ENCODE peak calls at places on chromosomes 13 and 19, in ten cellular contexts. J is H1, V is stomach, T is K562, A is endothelial cell of umbilical vein, E is GM23338, Y is HCT116, Q is suprapubic skin, S is Panc1, L is upper lobe of left lung. I is an unnamed sample. For H3K4me1 and H3K27me3, the result is how much of the 10 kb centered on the place peaks cover.

GRCh38 chr19:49710372-49710951 is 19.5 kb downstream of the CPT1C start:
- DNase-seq in L (no peak), S (no peak), J (no peak), A (no peak), E (no peak), T (peak), V (no peak), Y (peak), Q (no peak), I (no peak)

GRCh38 chr19:39470724-39471339 is 9.8 kb upstream of the TIMM50 start:
- DNase-seq in S (no peak), E (no peak), Q (no peak), Y (no peak), L (no peak), V (no peak), A (no peak), T (no peak), J (no peak), I (no peak)

GRCh38 chr13:48318014-48318713 is 14.6 kb downstream of the RB1 start:
- DNase-seq in T (no peak), J (no peak), V (no peak), Q (no peak), A (no peak), S (no peak), E (no peak), L (peak), Y (no peak), I (no peak)

GRCh38 chr19:8342684-8343482 is at the start of gene KANK3:
- DNase-seq in Y (peak), S (no peak), L (peak), V (peak), E (peak), J (peak), A (peak), Q (peak), T (peak), I (no peak)

GRCh38 chr19:16889429-16889882 is 657 bp downstream of the F2RL3 start:
- DNase-seq in T (no peak), Y (no peak), L (no peak), J (no peak), Q (peak), S (no peak), V (no peak), A (no peak), E (no peak), I (no peak)

GRCh38 chr19:55700813-55701212 is 25.8 kb downstream of the EPN1 start:
- DNase-seq in Y (no peak), L (peak), J (no peak), A (no peak), T (no peak), V (no peak), E (no peak), Q (no peak), S (no peak), I (no peak)

GRCh38 chr13:72652681-72653080 is 74.7 kb downstream of the MZT1 start:
- DNase-seq in V (no peak), Y (no peak), A (peak), S (no peak), L (no peak), J (no peak), E (no peak), T (no peak), Q (no peak), I (no peak)

GRCh38 chr19:2239771-2240770 is 3.4 kb downstream of the SF3A2 start:
- DNase-seq in E (peak), V (no peak), L (peak), T (peak), A (peak), S (no peak), Y (no peak), J (no peak), Q (no peak), I (no peak)

GRCh38 chr13:45325806-45326205 is 15.2 kb downstream of the TPT1 start:
- DNase-seq in E (no peak), T (no peak), Q (no peak), S (no peak), Y (no peak), J (no peak), V (no peak), L (no peak), A (peak), I (no peak)

GRCh38 chr13:73803997-73804396 is 330.2 kb downstream of the KLF12 start:
- DNase-seq in A (no peak), J (no peak), E (no peak), S (no peak), Y (no peak), Q (no peak), V (no peak), L (no peak), T (no peak), I (no peak)

GRCh38 chr13:93147293-93147645 is 79.3 kb upstream of the GPC6 start:
- DNase-seq in A (no peak), J (no peak), V (no peak), L (no peak), Y (no peak), Q (no peak), S (no peak), E (no peak), T (no peak), I (no peak)

GRCh38 chr19:33298146-33298911 is 4.0 kb downstream of the CEBPA start:
- DNase-seq in T (no peak), Q (no peak), J (no peak), Y (no peak), E (peak), A (no peak), L (peak), S (no peak), V (peak), I (no peak)

GRCh38 chr13:51331354-51331861 is 8.1 kb upstream of the SERPINE3 start:
- DNase-seq in J (no peak), L (no peak), A (no peak), Y (no peak), Q (no peak), S (no peak), T (no peak), E (no peak), V (no peak), I (no peak)

GRCh38 chr19:12513531-12514061 is 29.0 kb upstream of the ZNF709 start:
- DNase-seq in T (no peak), Q (no peak), J (peak), A (no peak), S (no peak), E (peak), L (peak), Y (no peak), V (no peak), I (no peak)

GRCh38 chr13:20174656-20175405 is 14.0 kb upstream of the GJA3 start:
- DNase-seq in Q (peak), E (no peak), V (peak), L (peak), Y (peak), J (peak), T (peak), A (peak), S (peak), I (peak)

GRCh38 chr13:38328699-38329098 is 21.0 kb upstream of the UFM1 start:
- DNase-seq in L (no peak), S (no peak), J (no peak), A (no peak), T (no peak), V (no peak), Y (no peak), Q (no peak), E (no peak), I (no peak)

GRCh38 chr13:106617561-106617960 is 49.6 kb upstream of the ARGLU1 start:
- DNase-seq in V (no peak), J (peak), L (no peak), S (no peak), Y (no peak), A (peak), Q (no peak), T (no peak), E (peak), I (peak)

GRCh38 chr13:99418663-99419140 is 82.6 kb upstream of the TM9SF2 start:
- DNase-seq in T (no peak), Y (no peak), Q (peak), E (no peak), S (no peak), V (peak), L (no peak), A (no peak), J (no peak), I (no peak)

GRCh38 chr19:51339313-51339686 is 2.6 kb downstream of the VSIG10L start:
- DNase-seq in V (no peak), J (peak), S (no peak), E (peak), T (no peak), Q (no peak), Y (no peak), L (no peak), A (no peak), I (no peak)

GRCh38 chr19:44582581-44583265 is 30.6 kb upstream of the IGSF23 start:
- DNase-seq in S (no peak), Q (no peak), L (peak), A (no peak), Y (peak), J (peak), V (no peak), T (peak), E (peak), I (no peak)

GRCh38 chr13:46896346-46897138 is at the start of gene HTR2A:
- DNase-seq in J (no peak), L (peak), V (peak), Q (no peak), Y (no peak), S (no peak), A (no peak), T (no peak), E (peak), I (no peak)

GRCh38 chr13:48653074-48654054 is at the start of gene CYSLTR2:
- DNase-seq in J (no peak), Y (no peak), E (peak), L (no peak), V (no peak), S (no peak), T (no peak), A (peak), Q (no peak), I (no peak)

GRCh38 chr13:46831588-46832194 is 34.7 kb upstream of the ESD start:
- DNase-seq in E (peak), A (peak), Q (no peak), Y (peak), V (no peak), S (peak), L (no peak), J (no peak), T (peak), I (no peak)

GRCh38 chr19:4343056-4343844 is at the start of gene MPND:
- DNase-seq in A (peak), Y (peak), S (peak), T (peak), L (peak), Q (peak), E (peak), J (no peak), V (peak), I (no peak)

GRCh38 chr13:95858286-95859075 is 181.5 kb downstream of the DNAJC3 start:
- DNase-seq in A (peak), Y (no peak), T (no peak), V (no peak), Q (no peak), E (no peak), L (no peak), J (no peak), S (no peak), I (no peak)

GRCh38 chr19:16315825-16316505 is 8.7 kb upstream of the KLF2 start:
- DNase-seq in A (no peak), S (no peak), L (no peak), J (no peak), Q (no peak), T (peak), V (no peak), Y (no peak), E (no peak), I (no peak)

GRCh38 chr13:60612593-60612992 is 215.6 kb downstream of the TDRD3 start:
- DNase-seq in V (no peak), Y (no peak), E (no peak), Q (no peak), L (no peak), J (no peak), A (no peak), S (no peak), T (no peak), I (no peak)

GRCh38 chr19:31496076-31496475 is 146.8 kb upstream of the TSHZ3 start:
- DNase-seq in Q (peak), E (no peak), Y (no peak), T (no peak), S (no peak), J (no peak), V (no peak), A (no peak), L (no peak), I (no peak)

GRCh38 chr19:39845621-39846175 is 481 bp downstream of the FBL start:
- DNase-seq in J (no peak), A (no peak), T (peak), L (peak), V (no peak), Y (no peak), Q (no peak), S (peak), E (peak), I (no peak)

GRCh38 chr19:40691421-40692211 is 1.2 kb upstream of the NUMBL start:
- DNase-seq in Y (no peak), Q (no peak), S (no peak), J (no peak), A (no peak), T (peak), V (no peak), E (peak), L (peak), I (no peak)

GRCh38 chr13:102699419-102699961 is 4.6 kb upstream of the METTL21C start:
- DNase-seq in T (no peak), Q (no peak), A (no peak), V (no peak), S (no peak), Y (no peak), L (no peak), J (no peak), E (no peak), I (no peak)

GRCh38 chr13:29543230-29544215 is 52.0 kb downstream of the SLC7A1 start:
- DNase-seq in J (peak), A (no peak), Y (no peak), V (no peak), Q (no peak), S (no peak), T (peak), L (no peak), E (peak), I (no peak)

GRCh38 chr13:107854880-107855279 is 360.5 kb downstream of the LIG4 start:
- DNase-seq in T (peak), A (no peak), L (no peak), V (no peak), J (no peak), S (no peak), Q (no peak), E (peak), Y (no peak), I (no peak)

GRCh38 chr13:27789495-27790303 is 2.6 kb upstream of the GSX1 start:
- DNase-seq in Q (no peak), E (peak), V (no peak), J (no peak), S (no peak), A (no peak), T (no peak), Y (no peak), L (peak), I (no peak)

GRCh38 chr13:82772802-82773201 is 1109.5 kb downstream of the SLITRK1 start:
- DNase-seq in Q (no peak), V (no peak), J (no peak), A (no peak), L (no peak), E (no peak), T (no peak), Y (no peak), S (no peak), I (no peak)

GRCh38 chr19:30692517-30692870 is 320.3 kb downstream of the ZNF536 start:
- DNase-seq in T (no peak), E (no peak), A (no peak), Y (no peak), L (no peak), S (no peak), J (no peak), V (no peak), Q (peak), I (no peak)

GRCh38 chr19:51271015-51271600 is 20.2 kb downstream of the SIGLECL1 start:
- DNase-seq in S (no peak), E (peak), L (peak), Y (no peak), Q (no peak), V (no peak), A (no peak), T (no peak), J (no peak), I (no peak)

GRCh38 chr19:4059493-4059880 is 7.2 kb downstream of the ZBTB7A start:
- DNase-seq in L (peak), J (no peak), A (no peak), S (no peak), Y (no peak), Q (no peak), E (no peak), V (peak), T (no peak), I (no peak)

GRCh38 chr13:113408562-113408961 is 44.6 kb upstream of the GRTP1 start:
- DNase-seq in J (no peak), T (no peak), Y (no peak), L (no peak), E (no peak), A (no peak), V (no peak), Q (peak), S (no peak), I (peak)
- H3K4me1 ChIP-seq in J (under half), T (under half), Y (under half), L (under half), E (under half), A (under half), V (under half), Q (under half), S (under half), I (under half)

GRCh38 chr13:112060431-112060830 is 6.5 kb upstream of the SOX1 start:
- DNase-seq in Y (no peak), E (no peak), J (no peak), L (no peak), V (no peak), Q (no peak), A (no peak), T (no peak), S (no peak), I (no peak)

GRCh38 chr13:112058941-112059340 is 8.0 kb upstream of the SOX1 start:
- DNase-seq in E (no peak), V (no peak), L (no peak), A (no peak), Y (no peak), Q (peak), S (no peak), T (no peak), J (no peak), I (peak)

GRCh38 chr13:112058519-112058873 is 8.5 kb upstream of the SOX1 start:
- DNase-seq in E (peak), Q (peak), V (no peak), T (no peak), Y (no peak), A (no peak), J (no peak), S (no peak), L (no peak), I (no peak)

GRCh38 chr13:112060899-112061366 is 6.0 kb upstream of the SOX1 start:
- DNase-seq in T (no peak), V (no peak), J (no peak), Y (no peak), S (no peak), A (no peak), E (peak), L (peak), Q (peak), I (no peak)

DNA sequence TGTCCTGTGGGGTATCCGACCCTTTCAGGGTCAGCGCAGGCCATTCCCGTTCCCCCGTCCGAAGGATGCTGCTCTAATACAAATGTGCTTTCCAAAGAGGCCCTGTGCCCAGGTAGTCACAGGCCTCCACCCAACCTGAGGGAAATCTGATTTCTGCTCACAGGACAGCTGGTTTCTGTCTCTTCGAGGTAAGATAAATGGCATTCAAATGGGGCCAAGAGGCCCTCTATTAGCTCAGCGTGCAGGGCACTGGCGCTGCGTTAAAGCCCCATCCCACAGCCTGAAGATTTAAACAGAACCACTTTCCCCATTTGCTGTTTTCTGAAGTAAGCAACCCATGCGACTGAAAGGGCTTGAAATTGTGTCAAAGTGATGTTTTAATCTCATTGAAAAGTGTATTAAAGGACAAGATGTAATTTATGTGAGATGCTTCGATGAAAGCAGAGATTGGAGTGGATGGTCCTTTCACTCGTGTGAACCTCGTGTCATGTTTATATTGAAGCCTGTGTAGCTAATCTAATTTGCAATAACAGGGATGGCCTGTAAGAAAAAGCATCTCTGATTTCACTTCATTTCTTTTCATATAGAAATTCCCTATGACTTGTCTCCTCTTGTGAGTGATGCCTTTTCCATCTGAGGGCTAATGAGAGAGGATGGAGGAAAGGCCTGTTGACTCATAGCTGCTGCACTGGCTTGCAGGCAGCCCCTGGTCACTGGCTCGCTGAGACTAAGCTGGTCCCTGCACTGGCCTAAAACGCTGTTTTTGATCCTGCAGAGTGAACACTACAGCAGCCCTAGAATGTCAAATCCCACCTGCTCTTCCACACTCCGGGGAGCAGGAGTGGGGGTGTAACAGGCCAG is 7.3 kb upstream of the SOX1 start:
- DNase-seq in T (no peak), A (no peak), Q (no peak), Y (no peak), V (no peak), L (no peak), E (no peak), J (no peak), S (no peak), I (peak)
- H3K27me3 ChIP-seq in T (under half), A (half or more), Q (half or more), Y (under half), V (half or more), L (under half), E (half or more), J (half or more), S (under half), I (under half)

GRCh38 chr19:46661020-46661731 is at the start of gene DACT3:
- DNase-seq in Y (peak), L (peak), E (peak), T (peak), J (peak), V (peak), S (peak), Q (peak), A (peak), I (peak)
- TF ChIP-seq POLR2AphosphoS5 in Y (no peak), L (no peak), E (no peak), T (no peak), J (no peak), V (peak), S (no peak), Q (no peak), A (no peak), I (peak)

GRCh38 chr19:46020819-46021125 is 2.1 kb downstream of the PGLYRP1 start:
- DNase-seq in E (no peak), S (no peak), Y (no peak), J (no peak), A (no peak), Q (peak), L (no peak), T (no peak), V (no peak), I (no peak)

GRCh38 chr19:46017874-46018675 is 4.8 kb downstream of the PGLYRP1 start:
- DNase-seq in Y (no peak), S (no peak), T (no peak), J (no peak), L (no peak), A (no peak), V (no peak), Q (no peak), E (no peak), I (no peak)

GRCh38 chr19:46019270-46019669 is 3.6 kb downstream of the PGLYRP1 start:
- DNase-seq in V (no peak), J (no peak), S (no peak), Y (no peak), Q (no peak), T (no peak), E (no peak), A (no peak), L (no peak), I (no peak)

GRCh38 chr19:46017095-46017429 is 5.8 kb downstream of the PGLYRP1 start:
- DNase-seq in J (no peak), V (no peak), L (no peak), S (no peak), E (no peak), Q (no peak), A (no peak), T (no peak), Y (no peak), I (no peak)

GRCh38 chr19:46018729-46019251 is 4.1 kb downstream of the PGLYRP1 start:
- DNase-seq in A (no peak), Y (no peak), S (no peak), V (no peak), Q (no peak), T (no peak), L (no peak), J (no peak), E (no peak), I (no peak)
- H3K4me1 ChIP-seq in A (under half), Y (under half), S (under half), V (under half), Q (half or more), T (under half), L (under half), J (under half), E (under half), I (under half)

DNA sequence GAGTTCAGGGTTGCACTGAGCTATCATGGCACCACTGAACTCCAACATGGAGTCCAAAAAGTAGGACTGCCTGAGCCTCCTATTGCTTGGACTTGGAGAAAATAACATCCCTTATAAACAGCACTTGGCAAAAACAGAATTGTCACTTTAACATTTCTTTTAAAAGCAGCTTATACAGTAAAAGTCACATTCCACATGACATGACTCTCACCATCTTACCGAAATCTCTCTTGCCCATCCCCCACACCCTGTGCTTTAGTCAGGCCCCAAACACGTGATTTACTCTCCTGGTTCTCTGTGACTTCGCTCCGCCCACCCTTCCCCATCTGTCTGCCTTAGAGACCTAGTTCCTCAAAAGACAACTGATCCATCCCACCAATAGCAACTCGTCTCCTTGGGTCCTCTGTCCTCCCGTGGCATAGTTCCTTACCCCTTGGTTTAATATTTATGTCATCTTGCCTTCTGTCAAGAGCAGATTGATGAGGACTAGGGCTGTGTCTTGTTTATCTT is 4.6 kb downstream of the SAFB start:
- DNase-seq in T (peak), Q (no peak), J (no peak), L (no peak), Y (no peak), A (no peak), V (peak), S (no peak), E (peak), I (no peak)
- H3K27me3 ChIP-seq in T (under half), Q (under half), J (under half), L (under half), Y (under half), A (under half), V (under half), S (under half), E (under half), I (under half)